ENCODE peak calls at places on chromosomes 5 and 9, in four cellular contexts. L is tibial artery; J is CD4-positive, alpha-beta memory T cell; N is A549. V is an unnamed sample. For H3K4me1, the result is how much of the 10 kb centered on the place peaks cover.

GRCh38 chr5:168528521-168529360 is at the start of gene FBLL1:
- DNase-seq in L (no peak), J (no peak), N (no peak), V (peak)

GRCh38 chr5:150069619-150070276 is 16.6 kb downstream of the CSF1R start:
- DNase-seq in L (peak), J (no peak), N (no peak), V (no peak)

GRCh38 chr5:73818357-73818756 is 192.4 kb downstream of the ARHGEF28 start:
- DNase-seq in L (no peak), J (no peak), N (no peak), V (no peak)

GRCh38 chr5:11525020-11525419 is 379.2 kb downstream of the CTNND2 start:
- DNase-seq in L (no peak), J (no peak), N (no peak), V (no peak)

GRCh38 chr5:50665091-50665490 is 1.3 kb upstream of the PARP8 start:
- DNase-seq in L (no peak), J (no peak), N (no peak), V (no peak)

GRCh38 chr9:124256517-124257069 is 1.2 kb upstream of the NEK6 start:
- DNase-seq in L (peak), J (no peak), N (no peak), V (no peak)

GRCh38 chr5:98827161-98827560 is 53.7 kb downstream of the RGMB start:
- DNase-seq in L (no peak), J (peak), N (peak), V (peak)

GRCh38 chr5:147805030-147805454 is 22.5 kb upstream of the JAKMIP2 start:
- DNase-seq in L (no peak), J (peak), N (no peak), V (peak)

GRCh38 chr5:50401337-50401736 is 39.8 kb downstream of the EMB start:
- DNase-seq in L (no peak), J (no peak), N (no peak), V (no peak)

GRCh38 chr5:113267361-113267900 is 167.4 kb downstream of the TSSK1B start:
- DNase-seq in L (no peak), J (no peak), N (no peak), V (no peak)

GRCh38 chr9:16275795-16276624 is 594.5 kb downstream of the BNC2 start:
- DNase-seq in L (peak), J (no peak), N (no peak), V (no peak)

GRCh38 chr5:418681-419121 is 24.3 kb upstream of the EXOC3 start:
- DNase-seq in L (peak), J (no peak), N (no peak), V (no peak)

GRCh38 chr9:113563856-113564514 is 100.5 kb downstream of the RGS3 start:
- DNase-seq in L (peak), J (no peak), N (no peak), V (no peak)
- H3K4me1 ChIP-seq in L (under half), J (under half), N (under half), V (under half)

DNA sequence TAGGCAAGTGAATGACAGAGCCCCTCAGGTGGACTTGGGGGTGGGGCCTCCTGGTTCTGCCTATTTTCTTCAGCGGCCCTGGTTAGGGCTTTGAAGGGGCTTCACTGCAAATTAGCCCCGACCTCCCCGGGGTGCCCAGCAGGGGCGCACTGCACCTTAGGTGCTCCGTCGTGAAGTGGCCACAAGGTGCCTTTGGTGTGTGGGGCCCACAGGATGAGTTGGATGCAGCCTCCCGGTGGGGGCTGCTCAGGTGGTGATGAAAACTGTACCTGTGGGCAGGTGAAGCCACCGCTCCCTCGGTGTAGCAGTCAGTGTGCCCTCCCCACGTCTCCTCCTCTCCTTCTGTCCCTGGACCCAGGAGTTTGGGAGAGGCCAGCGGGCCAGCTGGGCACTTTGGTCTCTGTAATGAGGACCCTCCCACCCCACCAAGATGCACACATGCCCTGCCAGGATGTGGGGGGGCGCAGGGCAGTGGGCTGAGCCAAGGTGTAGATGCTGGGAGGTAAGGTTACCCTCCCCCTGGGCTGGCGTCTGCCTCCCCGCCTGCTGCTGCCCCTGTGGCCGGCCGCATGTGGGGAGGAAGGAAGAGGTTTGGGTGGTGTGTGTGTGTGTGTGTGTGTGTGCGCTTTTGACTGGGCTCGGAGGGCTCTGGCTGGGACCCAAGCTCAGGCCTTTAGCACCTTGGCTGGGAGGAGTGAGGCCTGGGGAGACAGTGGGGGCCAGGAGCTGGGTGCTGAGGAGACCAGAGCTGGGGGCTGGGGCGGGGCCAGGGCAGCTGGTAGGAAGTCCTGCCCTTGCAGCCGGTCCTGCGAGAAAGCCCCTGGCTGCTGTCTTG is 55.6 kb downstream of the RXRA start:
- DNase-seq in L (no peak), J (peak), N (no peak), V (no peak)
- H3K4me1 ChIP-seq in L (under half), J (under half), N (half or more), V (under half)

GRCh38 chr9:112752334-112753110 is 2.0 kb downstream of the SNX30 start:
- DNase-seq in L (no peak), J (no peak), N (no peak), V (no peak)
- H3K4me1 ChIP-seq in L (under half), J (half or more), N (under half), V (under half)

GRCh38 chr9:38681747-38682227 is 38.1 kb downstream of the FAM240B start:
- DNase-seq in L (no peak), J (no peak), N (no peak), V (peak)
- H3K4me1 ChIP-seq in L (under half), J (under half), N (under half), V (under half)